ENCODE peak calls at places on chromosomes 2 and 18, in five cellular contexts. One of them, this sample, is unnamed.

GRCh38 chr2:219437690-219438089 is 3.0 kb downstream of the SPEG start:
- DNase-seq in left ventricle myocardium inferior: no peak
- DNase-seq in epithelial cell of esophagus: no peak
- DNase-seq in HL-60: no peak
- DNase-seq in astrocyte: no peak
- DNase-seq in this sample: no peak

GRCh38 chr2:240482141-240482540 is 46.7 kb downstream of the GPC1 start:
- DNase-seq in left ventricle myocardium inferior: no peak
- DNase-seq in epithelial cell of esophagus: no peak
- DNase-seq in astrocyte: no peak
- DNase-seq in HL-60: no peak
- DNase-seq in this sample: no peak

GRCh38 chr2:95389256-95390119 is 13.0 kb upstream of the FAHD2A start:
- DNase-seq in left ventricle myocardium inferior: peak
- DNase-seq in HL-60: peak
- DNase-seq in epithelial cell of esophagus: peak
- DNase-seq in astrocyte: peak
- DNase-seq in this sample: peak

GRCh38 chr2:69643602-69644505 is at the start of gene AAK1:
- DNase-seq in epithelial cell of esophagus: peak
- DNase-seq in astrocyte: peak
- DNase-seq in left ventricle myocardium inferior: peak
- DNase-seq in HL-60: peak
- DNase-seq in this sample: peak

GRCh38 chr2:23688486-23689130 is 238.3 kb downstream of the ATAD2B start:
- DNase-seq in HL-60: no peak
- DNase-seq in epithelial cell of esophagus: no peak
- DNase-seq in astrocyte: no peak
- DNase-seq in left ventricle myocardium inferior: no peak
- DNase-seq in this sample: no peak

GRCh38 chr2:98921062-98921461 is 15.0 kb downstream of the CRACDL start:
- DNase-seq in HL-60: no peak
- DNase-seq in astrocyte: no peak
- DNase-seq in left ventricle myocardium inferior: no peak
- DNase-seq in epithelial cell of esophagus: peak
- DNase-seq in this sample: no peak

GRCh38 chr2:6730003-6730402 is 135.7 kb downstream of the CMPK2 start:
- DNase-seq in epithelial cell of esophagus: no peak
- DNase-seq in HL-60: no peak
- DNase-seq in astrocyte: no peak
- DNase-seq in left ventricle myocardium inferior: no peak
- DNase-seq in this sample: no peak

GRCh38 chr18:76922107-76922506 is 99.8 kb downstream of the ZNF236 start:
- DNase-seq in astrocyte: peak
- DNase-seq in HL-60: peak
- DNase-seq in left ventricle myocardium inferior: no peak
- DNase-seq in epithelial cell of esophagus: peak
- DNase-seq in this sample: peak

GRCh38 chr2:174003635-174004310 is 38.6 kb upstream of the SP3 start:
- DNase-seq in left ventricle myocardium inferior: no peak
- DNase-seq in HL-60: no peak
- DNase-seq in astrocyte: no peak
- DNase-seq in epithelial cell of esophagus: no peak
- DNase-seq in this sample: no peak

GRCh38 chr2:182548031-182548950 is 121.5 kb upstream of the PDE1A start:
- DNase-seq in left ventricle myocardium inferior: no peak
- DNase-seq in HL-60: no peak
- DNase-seq in astrocyte: peak
- DNase-seq in epithelial cell of esophagus: no peak
- DNase-seq in this sample: no peak

GRCh38 chr2:126899786-126900185 is 1.1 kb downstream of the TEX51 start:
- DNase-seq in epithelial cell of esophagus: no peak
- DNase-seq in left ventricle myocardium inferior: no peak
- DNase-seq in HL-60: no peak
- DNase-seq in astrocyte: no peak
- DNase-seq in this sample: no peak

GRCh38 chr18:36771246-36771645 is 57.6 kb downstream of the TPGS2 start:
- DNase-seq in astrocyte: no peak
- DNase-seq in epithelial cell of esophagus: no peak
- DNase-seq in left ventricle myocardium inferior: no peak
- DNase-seq in HL-60: no peak
- DNase-seq in this sample: no peak
- TF ChIP-seq CTCF in astrocyte: no peak
- TF ChIP-seq CTCF in epithelial cell of esophagus: no peak
- TF ChIP-seq CTCF in left ventricle myocardium inferior: no peak
- TF ChIP-seq CTCF in HL-60: no peak
- TF ChIP-seq CTCF in this sample: no peak

DNA sequence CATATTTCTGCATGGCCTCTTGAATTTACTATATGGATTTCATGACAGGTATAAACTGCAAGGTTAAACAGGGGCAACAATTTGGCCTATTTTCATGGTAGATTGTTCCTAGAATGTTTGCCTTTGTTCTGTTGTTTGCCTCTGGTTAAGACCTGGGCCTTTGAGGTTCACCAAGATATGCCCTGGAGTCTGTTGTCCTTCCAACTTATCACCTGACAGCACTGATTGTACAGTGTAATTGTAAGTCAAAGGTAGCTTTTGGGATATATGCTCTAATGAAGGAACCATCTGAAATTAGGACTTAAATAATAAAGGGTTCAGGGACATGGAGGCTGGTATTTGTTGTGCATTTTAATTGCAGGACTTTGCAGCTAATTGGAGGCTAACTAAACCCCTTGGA is 771.1 kb upstream of the LINC00305 start:
- DNase-seq in astrocyte: no peak
- DNase-seq in left ventricle myocardium inferior: no peak
- DNase-seq in HL-60: no peak
- DNase-seq in epithelial cell of esophagus: no peak
- DNase-seq in this sample: no peak
- TF ChIP-seq CTCF in astrocyte: no peak
- TF ChIP-seq CTCF in left ventricle myocardium inferior: no peak
- TF ChIP-seq CTCF in HL-60: no peak
- TF ChIP-seq CTCF in epithelial cell of esophagus: no peak
- TF ChIP-seq CTCF in this sample: no peak

GRCh38 chr2:178863130-178863855 is 56.1 kb upstream of the TTN start:
- DNase-seq in astrocyte: no peak
- DNase-seq in HL-60: no peak
- DNase-seq in epithelial cell of esophagus: no peak
- DNase-seq in left ventricle myocardium inferior: no peak
- DNase-seq in this sample: no peak

GRCh38 chr2:178858896-178859628 is 51.8 kb upstream of the TTN start:
- DNase-seq in astrocyte: no peak
- DNase-seq in HL-60: no peak
- DNase-seq in left ventricle myocardium inferior: no peak
- DNase-seq in epithelial cell of esophagus: no peak
- DNase-seq in this sample: no peak

GRCh38 chr2:178859760-178860159 is 52.5 kb upstream of the TTN start:
- DNase-seq in left ventricle myocardium inferior: no peak
- DNase-seq in HL-60: no peak
- DNase-seq in astrocyte: no peak
- DNase-seq in epithelial cell of esophagus: no peak
- DNase-seq in this sample: no peak

GRCh38 chr2:178863856-178864620 is 56.8 kb upstream of the TTN start:
- DNase-seq in epithelial cell of esophagus: peak
- DNase-seq in astrocyte: peak
- DNase-seq in left ventricle myocardium inferior: peak
- DNase-seq in HL-60: no peak
- DNase-seq in this sample: peak

DNA sequence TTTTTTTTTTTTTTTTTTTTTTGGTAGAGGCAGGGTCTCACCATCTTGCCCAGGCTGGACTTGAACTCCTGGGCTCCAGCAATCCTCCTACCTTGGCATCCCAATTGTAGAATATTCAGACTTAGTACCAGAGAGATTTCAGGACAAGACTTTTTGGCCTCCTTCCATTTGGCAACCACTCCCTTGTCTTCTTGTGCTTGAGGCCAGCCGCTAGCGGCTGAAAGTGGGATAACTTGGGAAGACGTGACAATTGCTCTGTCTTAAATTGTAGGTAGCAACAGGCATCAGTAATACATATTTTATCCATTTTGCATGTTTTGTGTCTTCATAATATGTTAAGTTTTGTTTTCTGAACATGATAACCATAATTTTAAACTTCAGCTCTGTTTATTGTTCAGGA is 53.3 kb upstream of the TTN start:
- DNase-seq in HL-60: no peak
- DNase-seq in left ventricle myocardium inferior: no peak
- DNase-seq in epithelial cell of esophagus: peak
- DNase-seq in astrocyte: no peak
- DNase-seq in this sample: peak
- TF ChIP-seq CTCF in HL-60: no peak
- TF ChIP-seq CTCF in left ventricle myocardium inferior: peak
- TF ChIP-seq CTCF in epithelial cell of esophagus: peak
- TF ChIP-seq CTCF in astrocyte: peak
- TF ChIP-seq CTCF in this sample: no peak

DNA sequence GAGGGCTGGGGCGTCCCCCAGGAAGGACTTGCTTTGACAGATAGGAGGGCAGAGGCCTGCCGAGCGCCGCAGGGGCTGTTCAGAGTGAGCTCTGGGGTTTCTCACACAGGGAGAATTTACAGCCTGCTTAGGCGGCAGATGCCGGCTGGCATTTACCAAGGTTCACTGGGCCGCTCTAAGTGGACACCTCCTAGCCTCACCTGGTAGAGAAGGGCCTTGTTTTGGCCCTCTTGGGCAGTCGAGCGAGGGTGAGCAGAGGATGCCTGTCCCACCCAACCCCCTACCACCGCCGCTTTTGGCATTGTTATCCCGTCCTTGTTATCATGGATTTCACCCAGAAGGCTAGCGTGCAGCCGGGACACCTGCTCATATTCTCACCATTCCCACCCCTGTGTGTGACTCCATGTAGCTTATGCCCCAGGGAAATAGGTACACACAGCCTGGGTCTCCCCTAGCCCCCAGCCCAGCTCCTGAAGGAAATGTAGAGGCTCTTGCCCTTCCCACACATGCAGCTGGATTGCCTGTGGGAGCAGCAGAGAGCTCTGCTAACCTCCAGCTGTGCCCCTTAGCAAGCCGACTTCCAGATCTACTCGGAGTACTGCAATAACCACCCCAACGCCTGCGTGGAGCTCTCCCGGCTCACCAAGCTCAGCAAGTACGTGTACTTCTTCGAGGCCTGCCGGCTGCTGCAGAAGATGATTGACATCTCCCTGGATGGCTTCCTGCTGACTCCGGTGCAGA is 52.4 kb downstream of the FAM168B start:
- DNase-seq in HL-60: no peak
- DNase-seq in astrocyte: no peak
- DNase-seq in left ventricle myocardium inferior: no peak
- DNase-seq in epithelial cell of esophagus: no peak
- DNase-seq in this sample: no peak
- TF ChIP-seq CTCF in HL-60: no peak
- TF ChIP-seq CTCF in astrocyte: peak
- TF ChIP-seq CTCF in left ventricle myocardium inferior: peak
- TF ChIP-seq CTCF in epithelial cell of esophagus: peak
- TF ChIP-seq CTCF in this sample: no peak

DNA sequence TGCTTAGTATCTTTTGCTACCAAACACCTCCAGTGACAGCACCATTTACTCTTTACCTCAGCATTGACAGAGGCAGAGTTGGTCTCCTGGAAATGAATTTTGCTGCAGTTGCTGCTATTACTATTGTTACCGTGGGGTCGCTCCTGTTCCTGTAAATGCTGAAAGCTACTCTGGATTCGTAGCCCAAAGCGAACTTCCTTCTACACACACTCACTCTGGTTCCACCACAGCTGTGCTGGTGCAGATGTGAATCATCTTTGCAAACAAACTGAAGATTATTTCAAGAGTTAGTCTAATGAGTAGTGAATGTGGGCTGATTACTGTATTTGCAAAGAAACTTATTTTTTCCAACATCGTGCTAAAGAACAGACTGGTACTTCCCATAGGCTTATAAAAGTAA is 303.9 kb downstream of the LPIN1 start:
- DNase-seq in epithelial cell of esophagus: peak
- DNase-seq in astrocyte: peak
- DNase-seq in left ventricle myocardium inferior: no peak
- DNase-seq in HL-60: peak
- DNase-seq in this sample: peak
- TF ChIP-seq CTCF in epithelial cell of esophagus: no peak
- TF ChIP-seq CTCF in astrocyte: peak
- TF ChIP-seq CTCF in left ventricle myocardium inferior: no peak
- TF ChIP-seq CTCF in HL-60: no peak
- TF ChIP-seq CTCF in this sample: peak

GRCh38 chr2:218228366-218229092 is 11.5 kb downstream of the ARPC2 start:
- DNase-seq in astrocyte: no peak
- DNase-seq in epithelial cell of esophagus: peak
- DNase-seq in left ventricle myocardium inferior: no peak
- DNase-seq in HL-60: no peak
- DNase-seq in this sample: no peak

GRCh38 chr2:218229239-218229638 is 12.2 kb downstream of the ARPC2 start:
- DNase-seq in left ventricle myocardium inferior: no peak
- DNase-seq in astrocyte: peak
- DNase-seq in epithelial cell of esophagus: peak
- DNase-seq in HL-60: no peak
- DNase-seq in this sample: peak

GRCh38 chr2:218233543-218233942 is 16.6 kb downstream of the ARPC2 start:
- DNase-seq in HL-60: no peak
- DNase-seq in epithelial cell of esophagus: no peak
- DNase-seq in astrocyte: no peak
- DNase-seq in left ventricle myocardium inferior: no peak
- DNase-seq in this sample: no peak

GRCh38 chr2:218229851-218230250 is 12.9 kb downstream of the ARPC2 start:
- DNase-seq in epithelial cell of esophagus: peak
- DNase-seq in HL-60: no peak
- DNase-seq in astrocyte: no peak
- DNase-seq in left ventricle myocardium inferior: no peak
- DNase-seq in this sample: peak

GRCh38 chr2:218230882-218231281 is 13.9 kb downstream of the ARPC2 start:
- DNase-seq in astrocyte: peak
- DNase-seq in left ventricle myocardium inferior: no peak
- DNase-seq in epithelial cell of esophagus: peak
- DNase-seq in HL-60: no peak
- DNase-seq in this sample: peak
- TF ChIP-seq CTCF in astrocyte: no peak
- TF ChIP-seq CTCF in left ventricle myocardium inferior: peak
- TF ChIP-seq CTCF in epithelial cell of esophagus: peak
- TF ChIP-seq CTCF in HL-60: no peak
- TF ChIP-seq CTCF in this sample: peak

GRCh38 chr18:4762399-4762798 is 307.3 kb upstream of the DLGAP1 start:
- DNase-seq in epithelial cell of esophagus: no peak
- DNase-seq in left ventricle myocardium inferior: no peak
- DNase-seq in HL-60: no peak
- DNase-seq in astrocyte: no peak
- DNase-seq in this sample: no peak

DNA sequence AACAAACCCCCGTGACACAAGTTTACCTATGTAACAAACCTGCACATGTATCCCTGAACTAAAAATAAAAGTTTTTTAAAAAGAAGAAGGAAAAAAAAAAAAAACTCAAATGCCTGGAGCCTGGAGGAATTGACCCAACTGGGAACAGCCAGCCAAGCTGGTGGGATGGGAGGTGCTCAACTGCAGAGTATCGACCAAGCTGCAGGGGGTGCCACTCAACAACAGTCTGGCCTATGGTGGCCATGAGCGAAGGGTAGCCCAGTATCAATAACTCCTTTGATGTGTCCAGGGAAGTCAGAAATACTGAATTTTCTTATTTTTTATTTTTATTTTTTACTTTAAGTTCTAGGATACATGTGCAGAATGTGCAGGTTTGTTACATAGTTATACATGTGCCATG is 310.3 kb upstream of the DLGAP1 start:
- DNase-seq in astrocyte: no peak
- DNase-seq in HL-60: no peak
- DNase-seq in left ventricle myocardium inferior: no peak
- DNase-seq in epithelial cell of esophagus: no peak
- DNase-seq in this sample: no peak
- TF ChIP-seq CTCF in astrocyte: no peak
- TF ChIP-seq CTCF in HL-60: no peak
- TF ChIP-seq CTCF in left ventricle myocardium inferior: no peak
- TF ChIP-seq CTCF in epithelial cell of esophagus: no peak
- TF ChIP-seq CTCF in this sample: no peak